ENCODE peak calls at places on chromosomes 11 and 22, in eight cellular contexts. E is H9, S is astrocyte, P is MM.1S, I is GM23248, L is OCI-LY7, X is K562, J is mammary epithelial cell. W is an unnamed sample.

GRCh38 chr11:287821-288327 is 1.1 kb upstream of the PGGHG start:
- DNase-seq in E (peak; percentile 52), S (no peak), P (no peak), I (no peak), L (no peak), X (peak; percentile 48), J (no peak), W (peak; percentile 1)

GRCh38 chr11:34332524-34332923 is 25.3 kb downstream of the ABTB2 start:
- DNase-seq in E (no peak), S (no peak), P (no peak), I (no peak), L (no peak), X (no peak), J (no peak), W (no peak)

GRCh38 chr11:12224537-12224893 is 114.1 kb downstream of the MICAL2 start:
- DNase-seq in E (no peak), S (peak; percentile 96), P (peak; percentile 90), I (no peak), L (no peak), X (no peak), J (peak; percentile 87), W (no peak)

GRCh38 chr11:34773826-34774225 is 142.4 kb downstream of the APIP start:
- DNase-seq in E (no peak), S (peak; percentile 81), P (no peak), I (no peak), L (no peak), X (no peak), J (no peak), W (no peak)

GRCh38 chr11:88779551-88779950 is 286.2 kb downstream of the GRM5 start:
- DNase-seq in E (no peak), S (peak; percentile 92), P (no peak), I (peak; percentile 98), L (no peak), X (no peak), J (peak; percentile 50), W (no peak)

GRCh38 chr11:86990520-86990919 is 35.3 kb upstream of the FZD4 start:
- DNase-seq in E (no peak), S (peak; percentile 82), P (no peak), I (peak; percentile 63), L (no peak), X (no peak), J (peak; percentile 83), W (peak; percentile 25)

GRCh38 chr11:17730608-17731462 is 3.7 kb upstream of the KCNC1 start:
- DNase-seq in E (peak; percentile 85), S (peak; percentile 30), P (peak; percentile 61), I (peak; percentile 80), L (peak; percentile 59), X (peak; percentile 83), J (peak; percentile 68), W (peak; percentile 88)

GRCh38 chr11:72813740-72814138 is 472 bp upstream of the ATG16L2 start:
- DNase-seq in E (peak; percentile 75), S (no peak), P (peak; percentile 86), I (peak; percentile 92), L (peak; percentile 92), X (peak; percentile 85), J (peak; percentile 85), W (peak; percentile 82)

GRCh38 chr11:107716884-107717532 is 5.2 kb upstream of the SLN start:
- DNase-seq in E (no peak), S (peak; percentile 75), P (no peak), I (peak; percentile 60), L (no peak), X (no peak), J (peak; percentile 16), W (no peak)

GRCh38 chr22:28505416-28506156 is 174.1 kb downstream of the TTC28 start:
- DNase-seq in E (peak; percentile 27), S (no peak), P (no peak), I (no peak), L (no peak), X (no peak), J (no peak), W (peak; percentile 36)

GRCh38 chr11:35364101-35364780 is 55.1 kb downstream of the SLC1A2 start:
- DNase-seq in E (no peak), S (peak; percentile 90), P (no peak), I (peak; percentile 97), L (no peak), X (no peak), J (peak; percentile 85), W (peak; percentile 13)

GRCh38 chr11:19816040-19816439 is 103.4 kb downstream of the NAV2 start:
- DNase-seq in E (no peak), S (no peak), P (no peak), I (no peak), L (no peak), X (no peak), J (no peak), W (no peak)

GRCh38 chr11:46240371-46240770 is 37.1 kb upstream of the CREB3L1 start:
- DNase-seq in E (no peak), S (no peak), P (no peak), I (peak; percentile 66), L (no peak), X (no peak), J (no peak), W (no peak)

GRCh38 chr11:130068986-130069683 is 559 bp upstream of the APLP2 start:
- DNase-seq in E (peak; percentile 63), S (peak; percentile 73), P (peak; percentile 61), I (peak; percentile 93), L (no peak), X (no peak), J (peak; percentile 81), W (peak; percentile 71)

GRCh38 chr11:76810151-76810853 is 27.1 kb downstream of the TSKU start:
- DNase-seq in E (no peak), S (no peak), P (peak; percentile 55), I (peak; percentile 57), L (peak; percentile 41), X (no peak), J (peak; percentile 56), W (no peak)

GRCh38 chr11:19432370-19433163 is 191.8 kb upstream of the E2F8 start:
- DNase-seq in E (no peak), S (peak; percentile 93), P (peak; percentile 86), I (peak; percentile 92), L (peak; percentile 77), X (no peak), J (peak; percentile 81), W (no peak)

GRCh38 chr11:2250041-2250440 is 20.3 kb downstream of the ASCL2 start:
- DNase-seq in E (no peak), S (no peak), P (no peak), I (no peak), L (no peak), X (no peak), J (no peak), W (no peak)

GRCh38 chr11:2249191-2249916 is 21.0 kb downstream of the ASCL2 start:
- DNase-seq in E (no peak), S (no peak), P (no peak), I (no peak), L (no peak), X (peak; percentile 4), J (no peak), W (no peak)

GRCh38 chr11:2252018-2252417 is 18.4 kb downstream of the ASCL2 start:
- DNase-seq in E (no peak), S (no peak), P (no peak), I (no peak), L (no peak), X (no peak), J (no peak), W (no peak)

GRCh38 chr11:2251138-2251537 is 19.2 kb downstream of the ASCL2 start:
- DNase-seq in E (no peak), S (no peak), P (no peak), I (no peak), L (no peak), X (peak; percentile 2), J (no peak), W (no peak)

GRCh38 chr11:2250485-2250884 is 19.9 kb downstream of the ASCL2 start:
- DNase-seq in E (no peak), S (no peak), P (no peak), I (no peak), L (no peak), X (no peak), J (no peak), W (no peak)
- H3K4me2 ChIP-seq in E (no peak overlapping the region), S (no peak overlapping the region), P (no peak overlapping the region), I (no peak overlapping the region), L (no peak overlapping the region), X (no peak overlapping the region), J (no peak overlapping the region), W (no peak overlapping the region)

DNA sequence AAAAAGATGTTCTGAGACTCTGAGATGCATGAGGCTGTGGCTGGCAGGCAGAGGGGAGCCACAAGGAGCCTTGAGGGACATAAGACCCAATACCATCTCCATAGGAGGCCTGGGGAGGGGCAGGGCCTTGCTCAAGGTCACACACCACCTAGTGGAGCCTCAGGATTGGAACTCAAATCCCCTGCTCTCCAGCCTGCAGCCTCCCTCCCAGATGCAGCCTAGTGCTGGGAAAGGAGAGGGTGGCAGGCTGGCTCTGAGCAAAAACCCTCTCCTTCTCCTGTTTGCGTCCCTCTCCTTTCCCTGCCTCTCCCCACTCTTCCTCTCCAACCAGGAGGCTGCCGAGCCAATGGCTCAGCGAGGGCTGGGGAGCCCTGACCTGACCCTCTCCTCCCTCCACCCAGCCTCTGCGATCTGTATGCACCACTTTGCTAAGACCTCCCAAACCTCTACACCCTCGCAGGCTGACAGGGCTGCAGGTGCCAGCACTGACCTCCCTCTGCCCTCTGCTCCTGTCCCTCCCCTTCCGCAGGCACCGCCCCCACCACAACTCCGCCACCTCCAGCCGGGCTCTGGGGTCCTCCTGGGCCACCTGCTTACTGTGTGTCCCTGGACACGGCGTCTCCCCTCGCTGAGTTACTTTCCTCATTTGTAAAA is 14.7 kb downstream of the IGLL1 start:
- DNase-seq in E (peak; percentile 65), S (no peak), P (no peak), I (no peak), L (peak; percentile 26), X (no peak), J (no peak), W (peak; percentile 57)
- H3K4me2 ChIP-seq in E (peak overlapping the region; percentile 63), S (peak overlapping the region; percentile 73), P (peak overlapping the region; percentile 64), I (no peak overlapping the region), L (no peak overlapping the region), X (no peak overlapping the region), J (no peak overlapping the region), W (peak overlapping the region; percentile 86)

DNA sequence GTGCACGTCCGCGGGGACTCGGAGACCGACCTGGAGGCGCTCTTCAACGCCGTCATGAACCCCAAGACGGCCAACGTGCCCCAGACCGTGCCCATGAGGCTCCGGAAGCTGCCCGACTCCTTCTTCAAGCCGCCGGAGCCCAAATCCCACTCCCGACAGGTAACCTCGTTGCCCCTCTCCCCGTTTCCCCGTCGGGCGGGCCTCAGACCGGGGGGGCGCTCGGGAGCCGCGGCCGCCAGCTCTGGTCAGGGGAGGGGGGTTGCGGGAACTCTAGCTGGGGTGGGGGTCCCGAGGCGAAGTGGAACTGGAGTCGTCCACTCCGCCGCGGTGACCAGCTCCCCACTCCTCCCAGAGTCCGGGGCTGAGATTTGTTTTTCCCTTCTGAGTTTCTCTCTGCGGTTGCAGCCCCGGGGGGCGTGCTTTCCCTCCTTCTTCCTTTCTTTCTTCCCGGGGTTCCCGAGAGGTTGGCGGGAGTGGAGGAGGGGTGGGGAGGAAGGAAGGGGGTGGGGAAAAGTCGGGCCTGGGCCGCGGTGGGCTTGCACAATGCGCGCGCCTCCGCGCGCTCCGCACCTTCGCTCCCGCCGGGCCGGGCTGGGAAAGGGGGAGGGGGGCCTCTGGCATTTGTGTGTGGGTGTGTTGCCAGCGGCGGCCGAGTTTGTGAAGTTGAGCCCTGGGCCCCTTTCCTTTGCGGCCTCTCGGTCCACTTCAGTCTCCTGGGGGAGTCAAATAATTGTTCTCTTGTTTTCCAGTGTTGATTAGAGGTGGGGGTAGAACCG is 952 bp downstream of the YAP1 start:
- DNase-seq in E (peak; percentile 91), S (peak; percentile 72), P (peak; percentile 34), I (peak; percentile 89), L (no peak), X (no peak), J (peak; percentile 72), W (peak; percentile 93)
- H3K4me2 ChIP-seq in E (peak overlapping the region; percentile 85), S (peak overlapping the region; percentile 93), P (peak overlapping the region; percentile 96), I (peak overlapping the region; percentile 81), L (peak overlapping the region; percentile 93), X (no peak overlapping the region), J (peak overlapping the region; percentile 97), W (peak overlapping the region; percentile 85)

GRCh38 chr11:68999093-68999747 is 13.8 kb downstream of the MRGPRF start:
- DNase-seq in E (peak; percentile 13), S (no peak), P (no peak), I (no peak), L (no peak), X (no peak), J (no peak), W (no peak)
- H3K4me2 ChIP-seq in E (no peak overlapping the region), S (no peak overlapping the region), P (no peak overlapping the region), I (no peak overlapping the region), L (no peak overlapping the region), X (no peak overlapping the region), J (no peak overlapping the region), W (no peak overlapping the region)

W was measured in neural progenitor cell.